ENCODE peak calls at places on chromosome 5, in seven cellular contexts. D is stimulated activated CD8-positive, alpha-beta memory T cell treated with anti-CD3 and anti-CD28 coated beads, Interleukin-2, amount 100 ng/mL, for 48 hours; E is colonic mucosa; V is activated CD4-positive, alpha-beta memory T cell treated with anti-CD3 and anti-CD28 coated beads, Interleukin-2, amount 10 ng/mL, durations not matched to agents 7 days and 5 days; T is ascending aorta; I is iPS DF 19.7; P is RPMI7951. A is an unnamed sample.

GRCh38 chr5:36459191-36460135 is 146.9 kb upstream of the SLC1A3 start:
- DNase-seq in D (no peak), E (no peak), V (no peak), T (no peak), I (peak; percentile 45), P (peak; percentile 44), A (no peak)

GRCh38 chr5:15772131-15772530 is 272.2 kb downstream of the FBXL7 start:
- DNase-seq in D (no peak), E (no peak), V (no peak), T (no peak), I (no peak), P (no peak), A (no peak)

GRCh38 chr5:62779010-62779422 is 200.4 kb downstream of the LRRC70 start:
- DNase-seq in D (no peak), E (peak; percentile 20), V (no peak), T (no peak), I (no peak), P (peak; percentile 52), A (no peak)

GRCh38 chr5:118506453-118506852 is 481.9 kb downstream of the DTWD2 start:
- DNase-seq in D (no peak), E (no peak), V (no peak), T (no peak), I (no peak), P (no peak), A (no peak)

GRCh38 chr5:136984772-136985455 is 514.2 kb downstream of the SPOCK1 start:
- DNase-seq in D (no peak), E (no peak), V (no peak), T (no peak), I (no peak), P (no peak), A (no peak)

GRCh38 chr5:110053824-110054223 is 364.1 kb downstream of the MAN2A1 start:
- DNase-seq in D (no peak), E (no peak), V (no peak), T (no peak), I (no peak), P (no peak), A (no peak)

GRCh38 chr5:59300930-59301329 is 592.6 kb downstream of the PDE4D start:
- DNase-seq in D (no peak), E (no peak), V (no peak), T (no peak), I (no peak), P (no peak), A (no peak)

GRCh38 chr5:154444559-154445421 is 1.0 kb upstream of the SAP30L start:
- DNase-seq in D (no peak), E (peak; percentile 29), V (peak; percentile 19), T (peak; percentile 65), I (no peak), P (peak; percentile 11), A (peak; percentile 41)

GRCh38 chr5:84403773-84404172 is 19.1 kb upstream of the EDIL3 start:
- DNase-seq in D (no peak), E (no peak), V (no peak), T (no peak), I (no peak), P (peak; percentile 78), A (no peak)

GRCh38 chr5:180170111-180170809 is 38.8 kb downstream of the RASGEF1C start:
- DNase-seq in D (no peak), E (no peak), V (no peak), T (no peak), I (no peak), P (peak; percentile 29), A (no peak)

GRCh38 chr5:135234242-135235000 is 164.6 kb downstream of the MACROH2A1 start:
- DNase-seq in D (no peak), E (no peak), V (no peak), T (peak; percentile 34), I (no peak), P (no peak), A (no peak)

GRCh38 chr5:132840896-132841818 is 10.7 kb upstream of the SHROOM1 start:
- DNase-seq in D (no peak), E (no peak), V (no peak), T (no peak), I (no peak), P (peak; percentile 89), A (peak; percentile 17)

GRCh38 chr5:116272281-116272941 is 187.6 kb downstream of the COMMD10 start:
- DNase-seq in D (no peak), E (no peak), V (no peak), T (no peak), I (no peak), P (peak; percentile 28), A (no peak)

GRCh38 chr5:176541338-176542134 is 4.3 kb upstream of the RNF44 start:
- DNase-seq in D (peak; percentile 44), E (peak; percentile 82), V (peak; percentile 79), T (no peak), I (no peak), P (no peak), A (no peak)

GRCh38 chr5:135236951-135237791 is 161.9 kb downstream of the MACROH2A1 start:
- DNase-seq in D (no peak), E (peak; percentile 22), V (peak; percentile 14), T (peak; percentile 66), I (no peak), P (no peak), A (peak; percentile 35)

GRCh38 chr5:139344177-139344576 is 2.5 kb downstream of the PAIP2 start:
- DNase-seq in D (no peak), E (no peak), V (no peak), T (no peak), I (no peak), P (no peak), A (no peak)

GRCh38 chr5:172282277-172283019 is 1.1 kb downstream of the UBTD2 start:
- DNase-seq in D (no peak), E (no peak), V (no peak), T (no peak), I (no peak), P (peak; percentile 27), A (no peak)

GRCh38 chr5:4553130-4553529 is 587.0 kb upstream of the ADAMTS16 start:
- DNase-seq in D (no peak), E (no peak), V (no peak), T (no peak), I (no peak), P (no peak), A (no peak)

GRCh38 chr5:180699042-180699441 is 40.8 kb downstream of the OR2Y1 start:
- DNase-seq in D (no peak), E (no peak), V (no peak), T (no peak), I (no peak), P (no peak), A (no peak)

GRCh38 chr5:178223828-178224335 is 8.7 kb downstream of the PHYKPL start:
- DNase-seq in D (no peak), E (no peak), V (no peak), T (no peak), I (peak; percentile 45), P (no peak), A (no peak)

GRCh38 chr5:55176176-55176818 is 3.3 kb upstream of the CDC20B start:
- DNase-seq in D (no peak), E (peak; percentile 76), V (peak; percentile 30), T (no peak), I (no peak), P (peak; percentile 75), A (no peak)